ENCODE peak calls at places on chromosomes 4 and X, in four cellular contexts. One of them, this sample, is unnamed.

GRCh38 chr4:125316781-125317525 is 2.2 kb downstream of the FAT4 start:
- DNase-seq in NCI-H82: peak
- DNase-seq in pancreas: peak
- DNase-seq in mucosa of descending colon: peak
- DNase-seq in this sample: peak

GRCh38 chr4:119629142-119629471 is 503 bp upstream of the PDE5A start:
- DNase-seq in NCI-H82: no peak
- DNase-seq in pancreas: no peak
- DNase-seq in mucosa of descending colon: no peak
- DNase-seq in this sample: no peak

GRCh38 chr4:16196482-16197393 is 29.5 kb downstream of the TAPT1 start:
- DNase-seq in NCI-H82: peak
- DNase-seq in pancreas: no peak
- DNase-seq in mucosa of descending colon: no peak
- DNase-seq in this sample: no peak

GRCh38 chr4:114005569-114006442 is 26.4 kb upstream of the ARSJ start:
- DNase-seq in NCI-H82: no peak
- DNase-seq in pancreas: no peak
- DNase-seq in mucosa of descending colon: no peak
- DNase-seq in this sample: no peak

GRCh38 chrX:103503163-103503852 is 16.0 kb downstream of the RAB40A start:
- DNase-seq in NCI-H82: no peak
- DNase-seq in pancreas: no peak
- DNase-seq in mucosa of descending colon: no peak
- DNase-seq in this sample: no peak

GRCh38 chr4:29632199-29632598 is 1088.0 kb upstream of the PCDH7 start:
- DNase-seq in NCI-H82: no peak
- DNase-seq in pancreas: no peak
- DNase-seq in mucosa of descending colon: no peak
- DNase-seq in this sample: no peak

GRCh38 chr4:113232194-113232593 is 182.7 kb downstream of the ANK2 start:
- DNase-seq in NCI-H82: no peak
- DNase-seq in pancreas: no peak
- DNase-seq in mucosa of descending colon: no peak
- DNase-seq in this sample: no peak

GRCh38 chr4:86233681-86234080 is 126.2 kb downstream of the MAPK10 start:
- DNase-seq in NCI-H82: no peak
- DNase-seq in pancreas: no peak
- DNase-seq in mucosa of descending colon: no peak
- DNase-seq in this sample: no peak

GRCh38 chr4:24211821-24212220 is 322.0 kb upstream of the PPARGC1A start:
- DNase-seq in NCI-H82: no peak
- DNase-seq in pancreas: no peak
- DNase-seq in mucosa of descending colon: no peak
- DNase-seq in this sample: no peak

GRCh38 chrX:149762696-149763614 is 10.9 kb upstream of the HSFX1 start:
- DNase-seq in NCI-H82: no peak
- DNase-seq in pancreas: no peak
- DNase-seq in mucosa of descending colon: no peak
- DNase-seq in this sample: no peak

GRCh38 chr4:181150173-181150572 is 1093.0 kb upstream of the TENM3 start:
- DNase-seq in NCI-H82: peak
- DNase-seq in pancreas: no peak
- DNase-seq in mucosa of descending colon: no peak
- DNase-seq in this sample: no peak

GRCh38 chr4:6116696-6117285 is 83.6 kb downstream of the JAKMIP1 start:
- DNase-seq in NCI-H82: no peak
- DNase-seq in pancreas: no peak
- DNase-seq in mucosa of descending colon: no peak
- DNase-seq in this sample: peak

GRCh38 chr4:6386091-6386490 is 86.3 kb downstream of the PPP2R2C start:
- DNase-seq in NCI-H82: no peak
- DNase-seq in pancreas: peak
- DNase-seq in mucosa of descending colon: peak
- DNase-seq in this sample: no peak

GRCh38 chrX:54633641-54634040 is 103.6 kb downstream of the GNL3L start:
- DNase-seq in NCI-H82: no peak
- DNase-seq in pancreas: no peak
- DNase-seq in mucosa of descending colon: no peak
- DNase-seq in this sample: no peak

GRCh38 chrX:107566603-107567262 is 61.6 kb upstream of the PRPS1 start:
- DNase-seq in NCI-H82: no peak
- DNase-seq in pancreas: no peak
- DNase-seq in mucosa of descending colon: no peak
- DNase-seq in this sample: no peak

GRCh38 chrX:115588180-115588579 is 27.2 kb downstream of the PLS3 start:
- DNase-seq in NCI-H82: no peak
- DNase-seq in pancreas: no peak
- DNase-seq in mucosa of descending colon: no peak
- DNase-seq in this sample: no peak

GRCh38 chr4:169440446-169440845 is 169.7 kb upstream of the SH3RF1 start:
- DNase-seq in NCI-H82: no peak
- DNase-seq in pancreas: no peak
- DNase-seq in mucosa of descending colon: no peak
- DNase-seq in this sample: no peak

GRCh38 chr4:75976177-75976576 is 14.6 kb downstream of the SDAD1 start:
- DNase-seq in NCI-H82: no peak
- DNase-seq in pancreas: no peak
- DNase-seq in mucosa of descending colon: no peak
- DNase-seq in this sample: no peak

GRCh38 chr4:99402765-99403164 is 32.4 kb downstream of the ADH7 start:
- DNase-seq in NCI-H82: no peak
- DNase-seq in pancreas: no peak
- DNase-seq in mucosa of descending colon: no peak
- DNase-seq in this sample: no peak

GRCh38 chr4:15240764-15241163 is 187.1 kb upstream of the C1QTNF7 start:
- DNase-seq in NCI-H82: no peak
- DNase-seq in pancreas: no peak
- DNase-seq in mucosa of descending colon: no peak
- DNase-seq in this sample: no peak

GRCh38 chrX:139759637-139760036 is 51.7 kb upstream of the MCF2 start:
- DNase-seq in NCI-H82: peak
- DNase-seq in pancreas: no peak
- DNase-seq in mucosa of descending colon: no peak
- DNase-seq in this sample: no peak

GRCh38 chrX:23578079-23578478 is 89.2 kb upstream of the PRDX4 start:
- DNase-seq in NCI-H82: no peak
- DNase-seq in pancreas: no peak
- DNase-seq in mucosa of descending colon: no peak
- DNase-seq in this sample: no peak

GRCh38 chrX:68892651-68893050 is 63.8 kb downstream of the EFNB1 start:
- DNase-seq in NCI-H82: no peak
- DNase-seq in pancreas: no peak
- DNase-seq in mucosa of descending colon: no peak
- DNase-seq in this sample: no peak

GRCh38 chr4:15410750-15411149 is 17.1 kb upstream of the C1QTNF7 start:
- DNase-seq in NCI-H82: no peak
- DNase-seq in pancreas: no peak
- DNase-seq in mucosa of descending colon: no peak
- DNase-seq in this sample: no peak

GRCh38 chr4:85842540-85842939 is 367.6 kb downstream of the ARHGAP24 start:
- DNase-seq in NCI-H82: no peak
- DNase-seq in pancreas: no peak
- DNase-seq in mucosa of descending colon: peak
- DNase-seq in this sample: no peak

GRCh38 chrX:8731579-8732395 is at the start of gene ANOS1:
- DNase-seq in NCI-H82: peak
- DNase-seq in pancreas: peak
- DNase-seq in mucosa of descending colon: peak
- DNase-seq in this sample: peak

GRCh38 chr4:169774466-169775445 is 17.0 kb upstream of the HPF1 start:
- DNase-seq in NCI-H82: no peak
- DNase-seq in pancreas: peak
- DNase-seq in mucosa of descending colon: peak
- DNase-seq in this sample: no peak

GRCh38 chr4:24988776-24989175 is 42.0 kb downstream of the LGI2 start:
- DNase-seq in NCI-H82: peak
- DNase-seq in pancreas: no peak
- DNase-seq in mucosa of descending colon: no peak
- DNase-seq in this sample: no peak

GRCh38 chrX:71147496-71148277 is 3.0 kb downstream of the NLGN3 start:
- DNase-seq in NCI-H82: no peak
- DNase-seq in pancreas: no peak
- DNase-seq in mucosa of descending colon: no peak
- DNase-seq in this sample: no peak

GRCh38 chr4:119518230-119518892 is 110.2 kb downstream of the PDE5A start:
- DNase-seq in NCI-H82: no peak
- DNase-seq in pancreas: no peak
- DNase-seq in mucosa of descending colon: no peak
- DNase-seq in this sample: no peak

GRCh38 chr4:70239497-70239896 is 2.9 kb upstream of the CSN3 start:
- DNase-seq in NCI-H82: no peak
- DNase-seq in pancreas: no peak
- DNase-seq in mucosa of descending colon: no peak
- DNase-seq in this sample: no peak

GRCh38 chrX:56802428-56802827 is 73.4 kb downstream of the NBDY start:
- DNase-seq in NCI-H82: no peak
- DNase-seq in pancreas: peak
- DNase-seq in mucosa of descending colon: no peak
- DNase-seq in this sample: no peak

GRCh38 chrX:43661521-43662240 is 5.6 kb downstream of the MAOA start:
- DNase-seq in NCI-H82: no peak
- DNase-seq in pancreas: no peak
- DNase-seq in mucosa of descending colon: no peak
- DNase-seq in this sample: no peak

GRCh38 chrX:120474085-120474484 is 5.0 kb upstream of the LAMP2 start:
- DNase-seq in NCI-H82: no peak
- DNase-seq in pancreas: no peak
- DNase-seq in mucosa of descending colon: no peak
- DNase-seq in this sample: no peak

GRCh38 chr4:61772116-61772515 is 572.0 kb downstream of the ADGRL3 start:
- DNase-seq in NCI-H82: no peak
- DNase-seq in pancreas: no peak
- DNase-seq in mucosa of descending colon: no peak
- DNase-seq in this sample: no peak

GRCh38 chrX:78555401-78555980 is 103.6 kb downstream of the RTL3 start:
- DNase-seq in NCI-H82: peak
- DNase-seq in pancreas: no peak
- DNase-seq in mucosa of descending colon: no peak
- DNase-seq in this sample: no peak

GRCh38 chrX:154484255-154485149 is 1.9 kb downstream of the UBL4A start:
- DNase-seq in NCI-H82: no peak
- DNase-seq in pancreas: peak
- DNase-seq in mucosa of descending colon: no peak
- DNase-seq in this sample: no peak

This sample was measured in stomach.